ENCODE peak calls at places on chromosome 20, in five cellular contexts. E, W, F, A and M are unnamed samples.

GRCh38 chr20:37734228-37734980 is 40.6 kb downstream of the CTNNBL1 start:
- DNase-seq in E (peak), A (no peak), F (no peak), W (no peak), M (no peak)

GRCh38 chr20:32685541-32686529 is 12.1 kb upstream of the C20orf203 start:
- DNase-seq in W (no peak), F (peak), A (no peak), E (peak), M (no peak)

GRCh38 chr20:23857954-23858565 is 21.5 kb downstream of the CST5 start:
- DNase-seq in F (no peak), W (no peak), E (no peak), A (no peak), M (no peak)

GRCh38 chr20:33262658-33263065 is 20.4 kb upstream of the BPIFB1 start:
- DNase-seq in A (peak), F (no peak), E (peak), W (no peak), M (peak)

GRCh38 chr20:19100975-19101374 is 111.5 kb upstream of the SLC24A3 start:
- DNase-seq in W (no peak), A (no peak), E (no peak), F (no peak), M (no peak)

GRCh38 chr20:9147553-9148024 is 78.7 kb downstream of the PLCB4 start:
- DNase-seq in W (no peak), A (no peak), E (peak), F (no peak), M (no peak)

GRCh38 chr20:9531581-9531980 is 17.2 kb downstream of the LAMP5 start:
- DNase-seq in E (no peak), A (no peak), W (no peak), F (no peak), M (no peak)

GRCh38 chr20:61123286-61123685 is 128.8 kb upstream of the CDH4 start:
- DNase-seq in A (no peak), W (no peak), E (no peak), F (no peak), M (no peak)